ENCODE peak calls at places on chromosomes 11 and 22, in eight cellular contexts. A is lower leg skin; E is brain microvascular endothelial cell; K is pancreas; U is transverse colon; N is astrocyte of the cerebellum; Y is fibroblast of the aortic adventitia; C is CD4-positive, CD25-positive, alpha-beta regulatory T cell. P is an unnamed sample.

GRCh38 chr22:48580481-48580970 is 1247.1 kb downstream of the BRD1 start:
- DNase-seq in A (no peak), E (no peak), K (no peak), U (no peak), N (no peak), Y (no peak), C (no peak), P (no peak)

GRCh38 chr11:114416441-114416928 is 16.0 kb downstream of the RBM7 start:
- DNase-seq in A (no peak), E (peak), K (no peak), U (no peak), N (peak), Y (peak), C (no peak), P (peak)

GRCh38 chr11:79610139-79610538 is 169.3 kb upstream of the TENM4 start:
- DNase-seq in A (no peak), E (no peak), K (no peak), U (no peak), N (no peak), Y (no peak), C (no peak), P (no peak)

GRCh38 chr11:92765965-92766371 is 203.5 kb upstream of the MTNR1B start:
- DNase-seq in A (no peak), E (peak), K (no peak), U (no peak), N (no peak), Y (peak), C (no peak), P (no peak)

GRCh38 chr22:37260939-37261338 is 16.9 kb upstream of the RAC2 start:
- DNase-seq in A (peak), E (peak), K (peak), U (peak), N (no peak), Y (peak), C (peak), P (no peak)

GRCh38 chr11:35682230-35683195 is 19.9 kb downstream of the TRIM44 start:
- DNase-seq in A (no peak), E (no peak), K (no peak), U (peak), N (no peak), Y (peak), C (no peak), P (no peak)

GRCh38 chr11:16223558-16223957 is 132.8 kb downstream of the SOX6 start:
- DNase-seq in A (no peak), E (no peak), K (no peak), U (no peak), N (no peak), Y (no peak), C (no peak), P (no peak)

GRCh38 chr11:110295487-110296225 is 758 bp downstream of the RDX start:
- DNase-seq in A (peak), E (peak), K (peak), U (peak), N (no peak), Y (peak), C (peak), P (no peak)

GRCh38 chr11:134126197-134126822 is 57.4 kb downstream of the JAM3 start:
- DNase-seq in A (peak), E (peak), K (no peak), U (no peak), N (no peak), Y (peak), C (no peak), P (peak)

GRCh38 chr22:36977401-36977861 is 41.8 kb downstream of the TST start:
- DNase-seq in A (no peak), E (peak), K (peak), U (peak), N (no peak), Y (peak), C (peak), P (no peak)

GRCh38 chr11:8006349-8006977 is 19.3 kb downstream of the EIF3F start:
- DNase-seq in A (peak), E (peak), K (peak), U (peak), N (peak), Y (peak), C (peak), P (no peak)

GRCh38 chr11:70523384-70524095 is 125.2 kb downstream of the CTTN start:
- DNase-seq in A (no peak), E (no peak), K (no peak), U (no peak), N (no peak), Y (no peak), C (no peak), P (no peak)

GRCh38 chr11:858993-859339 is 16.3 kb downstream of the TSPAN4 start:
- DNase-seq in A (no peak), E (no peak), K (no peak), U (no peak), N (no peak), Y (no peak), C (no peak), P (no peak)

GRCh38 chr22:26545827-26546226 is 33.6 kb upstream of the TFIP11 start:
- DNase-seq in A (no peak), E (no peak), K (no peak), U (no peak), N (no peak), Y (no peak), C (no peak), P (no peak)

GRCh38 chr11:59960502-59961381 is 3.1 kb upstream of the OOSP4A start:
- DNase-seq in A (no peak), E (no peak), K (no peak), U (peak), N (no peak), Y (no peak), C (no peak), P (no peak)

GRCh38 chr22:19679476-19680099 is 34.7 kb upstream of the SEPTIN5 start:
- DNase-seq in A (no peak), E (no peak), K (peak), U (peak), N (no peak), Y (peak), C (peak), P (no peak)

GRCh38 chr11:117180020-117180419 is 1.5 kb downstream of the SIDT2 start:
- DNase-seq in A (no peak), E (no peak), K (no peak), U (no peak), N (peak), Y (peak), C (no peak), P (no peak)

GRCh38 chr22:19620742-19621371 is 93.4 kb upstream of the SEPTIN5 start:
- DNase-seq in A (no peak), E (no peak), K (no peak), U (no peak), N (no peak), Y (no peak), C (no peak), P (no peak)

GRCh38 chr11:44120169-44120568 is 24.7 kb downstream of the EXT2 start:
- DNase-seq in A (no peak), E (no peak), K (no peak), U (no peak), N (no peak), Y (no peak), C (no peak), P (no peak)

GRCh38 chr11:80163441-80163840 is 722.6 kb upstream of the TENM4 start:
- DNase-seq in A (no peak), E (no peak), K (no peak), U (no peak), N (no peak), Y (no peak), C (no peak), P (no peak)

GRCh38 chr11:61917357-61918109 is at the start of gene RAB3IL1:
- DNase-seq in A (peak), E (no peak), K (peak), U (peak), N (no peak), Y (peak), C (no peak), P (no peak)

GRCh38 chr11:428295-428694 is 13.5 kb upstream of the SIGIRR start:
- DNase-seq in A (no peak), E (no peak), K (no peak), U (no peak), N (no peak), Y (no peak), C (no peak), P (no peak)

GRCh38 chr22:46653596-46653995 is 33.4 kb downstream of the GRAMD4 start:
- DNase-seq in A (no peak), E (no peak), K (no peak), U (peak), N (no peak), Y (no peak), C (no peak), P (no peak)

GRCh38 chr22:49660794-49661781 is 166.6 kb downstream of the BRD1 start:
- DNase-seq in A (no peak), E (no peak), K (no peak), U (peak), N (no peak), Y (no peak), C (no peak), P (no peak)

GRCh38 chr11:124837491-124837856 is 27.8 kb upstream of the ROBO3 start:
- DNase-seq in A (no peak), E (peak), K (no peak), U (no peak), N (peak), Y (peak), C (no peak), P (peak)

GRCh38 chr11:57100638-57101312 is 81.0 kb upstream of the LRRC55 start:
- DNase-seq in A (no peak), E (no peak), K (no peak), U (no peak), N (no peak), Y (no peak), C (no peak), P (no peak)

GRCh38 chr11:108973402-108974119 is 308.7 kb downstream of the DDX10 start:
- DNase-seq in A (no peak), E (peak), K (no peak), U (no peak), N (no peak), Y (peak), C (no peak), P (peak)

GRCh38 chr11:15148181-15148580 is 33.5 kb downstream of the INSC start:
- DNase-seq in A (no peak), E (no peak), K (no peak), U (no peak), N (no peak), Y (peak), C (no peak), P (peak)

GRCh38 chr11:86548278-86548917 is 124.0 kb downstream of the ME3 start:
- DNase-seq in A (no peak), E (peak), K (no peak), U (no peak), N (no peak), Y (peak), C (no peak), P (no peak)

GRCh38 chr11:8477151-8477550 is 116.9 kb downstream of the STK33 start:
- DNase-seq in A (no peak), E (no peak), K (no peak), U (no peak), N (no peak), Y (no peak), C (no peak), P (no peak)

GRCh38 chr11:118623291-118623655 is 15.9 kb downstream of the PHLDB1 start:
- DNase-seq in A (no peak), E (no peak), K (no peak), U (no peak), N (no peak), Y (peak), C (no peak), P (no peak)

GRCh38 chr11:132728026-132728425 is 804.3 kb downstream of the OPCML start:
- DNase-seq in A (no peak), E (no peak), K (no peak), U (no peak), N (no peak), Y (no peak), C (no peak), P (no peak)

GRCh38 chr11:119641991-119642745 is 86.8 kb downstream of the NECTIN1 start:
- DNase-seq in A (no peak), E (peak), K (no peak), U (no peak), N (no peak), Y (no peak), C (no peak), P (no peak)

GRCh38 chr11:114262681-114263509 is 33.3 kb upstream of the NNMT start:
- DNase-seq in A (no peak), E (peak), K (peak), U (no peak), N (peak), Y (peak), C (no peak), P (no peak)

GRCh38 chr11:95924414-95924760 is 480 bp upstream of the MTMR2 start:
- DNase-seq in A (no peak), E (no peak), K (no peak), U (no peak), N (peak), Y (peak), C (no peak), P (no peak)

DNA sequence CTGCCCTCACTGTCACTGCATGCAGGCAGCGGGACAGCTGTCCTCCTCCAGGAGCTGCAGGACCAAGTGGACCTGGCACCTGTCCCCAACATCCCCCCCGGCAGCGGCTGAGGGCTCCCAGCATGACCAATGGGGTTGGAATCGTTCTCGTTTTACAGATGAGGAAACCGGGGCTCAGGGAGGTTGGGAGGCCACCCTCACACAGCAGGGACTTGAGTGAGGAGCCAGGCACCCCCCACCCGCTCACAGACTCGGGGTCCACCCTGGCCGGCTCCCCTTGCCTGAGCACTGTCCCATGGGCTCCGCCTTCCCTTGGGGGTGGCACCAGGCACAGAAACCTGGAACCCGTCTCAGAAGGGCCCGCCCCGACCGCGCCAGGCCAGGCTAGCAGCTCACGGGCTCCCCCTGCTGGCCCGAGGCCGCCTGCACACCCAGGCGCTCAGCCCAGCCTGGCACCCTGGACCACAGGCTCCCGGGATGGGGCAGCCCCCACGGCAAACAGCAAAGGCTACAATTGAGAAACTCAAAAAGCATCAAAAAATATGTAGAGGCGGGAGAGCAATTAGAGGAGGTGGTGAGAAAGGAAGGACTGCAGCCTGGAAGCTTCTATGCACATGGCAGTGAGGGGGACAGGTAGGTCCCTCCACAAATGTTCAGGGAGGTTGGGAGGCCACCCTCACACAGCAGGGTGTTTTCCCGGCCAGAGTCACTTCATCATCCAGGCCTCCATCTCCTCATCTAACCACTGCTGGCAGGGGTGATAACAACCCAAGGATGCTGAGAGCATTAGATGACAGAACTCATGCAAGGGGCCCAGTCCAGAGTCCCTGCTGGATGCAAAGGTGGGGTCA is 12.8 kb downstream of the MACROD1 start:
- DNase-seq in A (no peak), E (peak), K (peak), U (peak), N (no peak), Y (peak), C (peak), P (no peak)
- H3K4me3 ChIP-seq in A (no peak), E (no peak), K (no peak), U (no peak), N (no peak), Y (no peak), C (no peak), P (no peak)

DNA sequence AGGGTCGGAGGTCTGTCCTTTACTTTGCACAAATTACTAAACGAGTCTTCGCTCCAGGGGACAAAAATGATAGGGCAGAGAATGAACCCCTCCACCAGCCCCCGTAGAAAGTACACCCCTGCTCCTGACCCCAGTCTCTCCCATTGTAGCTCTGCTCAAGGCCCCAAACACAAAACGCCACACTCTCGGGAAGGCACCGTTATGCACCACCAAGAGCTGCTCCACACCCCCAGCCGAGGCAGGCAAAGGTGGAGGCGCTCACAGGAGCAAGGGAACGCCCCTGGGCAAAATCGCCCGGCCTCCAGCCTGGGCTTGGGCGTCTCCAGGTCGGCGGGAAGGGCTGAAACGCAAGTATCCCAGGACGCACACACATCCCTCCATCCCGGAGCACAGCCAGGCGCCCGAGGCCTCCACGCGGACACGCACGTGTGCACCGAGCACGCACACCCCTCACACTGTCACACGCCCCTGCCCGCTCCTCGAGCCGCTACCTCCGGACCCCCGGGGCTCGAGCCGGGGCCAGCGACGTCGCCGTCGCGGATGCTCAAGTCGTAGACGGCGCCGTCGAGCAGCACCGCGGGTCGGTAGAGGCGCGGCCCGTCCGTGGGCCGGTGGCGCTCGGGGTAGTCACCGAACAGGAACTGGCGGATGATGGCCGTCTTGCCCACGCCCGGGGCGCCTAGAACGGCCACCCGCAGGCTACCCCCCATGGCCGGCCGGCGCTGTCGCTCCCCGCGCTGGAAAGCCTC is 786 bp downstream of the RASL10A start:
- DNase-seq in A (no peak), E (no peak), K (no peak), U (peak), N (no peak), Y (no peak), C (no peak), P (no peak)
- H3K4me3 ChIP-seq in A (peak), E (no peak), K (no peak), U (peak), N (peak), Y (no peak), C (no peak), P (peak)

GRCh38 chr22:44733426-44734106 is 18.8 kb upstream of the ARHGAP8 start:
- DNase-seq in A (no peak), E (no peak), K (no peak), U (no peak), N (no peak), Y (no peak), C (no peak), P (no peak)
- H3K4me3 ChIP-seq in A (no peak), E (no peak), K (no peak), U (no peak), N (no peak), Y (no peak), C (no peak), P (no peak)

GRCh38 chr22:32476286-32476685 is 1.7 kb downstream of the FBXO7 start:
- DNase-seq in A (no peak), E (no peak), K (no peak), U (no peak), N (no peak), Y (peak), C (no peak), P (no peak)
- H3K4me3 ChIP-seq in A (no peak), E (peak), K (peak), U (peak), N (peak), Y (peak), C (peak), P (peak)

GRCh38 chr11:47979378-47980092 is 824 bp upstream of the PTPRJ start:
- DNase-seq in A (no peak), E (no peak), K (no peak), U (no peak), N (no peak), Y (no peak), C (no peak), P (no peak)
- H3K4me3 ChIP-seq in A (no peak), E (peak), K (no peak), U (peak), N (peak), Y (peak), C (no peak), P (peak)

DNA sequence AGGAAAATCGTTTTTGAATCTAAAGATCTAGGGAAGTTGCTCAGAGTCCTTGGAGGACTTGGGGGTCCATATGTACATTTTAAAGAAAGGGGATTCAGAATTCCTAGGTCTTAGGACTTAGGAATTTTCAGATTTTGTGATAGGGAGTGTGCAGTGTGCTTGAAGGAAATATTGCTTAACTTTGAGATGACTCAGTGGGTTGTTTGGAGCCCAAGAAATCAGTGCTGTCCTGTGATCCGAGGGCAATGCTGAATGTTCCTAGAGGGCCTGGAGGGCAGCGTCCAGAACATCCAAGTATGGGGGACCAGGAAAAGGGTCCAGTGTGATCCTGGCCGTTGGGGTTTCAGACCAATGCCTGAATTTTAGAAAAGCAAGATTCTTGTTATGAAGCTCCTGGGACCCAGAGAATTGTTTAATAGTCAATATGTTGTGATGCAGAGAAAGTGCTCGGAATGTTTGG is 3.1 kb upstream of the IGF2 start:
- DNase-seq in A (no peak), E (no peak), K (no peak), U (no peak), N (no peak), Y (peak), C (no peak), P (no peak)
- H3K4me3 ChIP-seq in A (no peak), E (no peak), K (no peak), U (no peak), N (no peak), Y (no peak), C (no peak), P (no peak)

GRCh38 chr11:73218830-73219215 is 742 bp downstream of the P2RY2 start:
- DNase-seq in A (no peak), E (no peak), K (no peak), U (no peak), N (no peak), Y (no peak), C (no peak), P (no peak)
- H3K4me3 ChIP-seq in A (peak), E (peak), K (peak), U (peak), N (peak), Y (no peak), C (no peak), P (peak)

P was measured in skeletal muscle cell.